ENCODE peak calls at places on chromosomes 3 and 15, in seven cellular contexts. H is T-helper 17 cell; N is CD8-positive, alpha-beta memory T cell; F is stimulated activated CD4-positive, alpha-beta T cell treated with anti-CD3 and anti-CD28 coated beads, Interleukin-2, amount 100 ng/mL, for 48 hours; V is progenitor cell of endocrine pancreas; B is esophagus squamous epithelium; Z is fibroblast of mammary gland. G is an unnamed sample.

GRCh38 chr15:98678484-98678883 is 30.1 kb downstream of the IGF1R start:
- DNase-seq in H (no peak), N (no peak), F (no peak), V (no peak), B (no peak), Z (no peak), G (no peak)

GRCh38 chr3:111851511-111851954 is 7.5 kb upstream of the PHLDB2 start:
- DNase-seq in H (no peak), N (no peak), F (no peak), V (no peak), B (no peak), Z (peak; percentile 43), G (no peak)

GRCh38 chr3:49119036-49119435 is 1.6 kb downstream of the USP19 start:
- DNase-seq in H (no peak), N (no peak), F (no peak), V (no peak), B (no peak), Z (peak; percentile 26), G (no peak)

GRCh38 chr3:29521751-29522150 is 240.9 kb downstream of the RBMS3 start:
- DNase-seq in H (no peak), N (no peak), F (no peak), V (no peak), B (no peak), Z (no peak), G (no peak)

GRCh38 chr15:35545316-35545824 is 595 bp downstream of the DPH6 start:
- DNase-seq in H (no peak), N (no peak), F (peak; percentile 18), V (no peak), B (no peak), Z (peak; percentile 69), G (no peak)

GRCh38 chr15:76293361-76293760 is 17.9 kb downstream of the ETFA start:
- DNase-seq in H (no peak), N (no peak), F (no peak), V (no peak), B (no peak), Z (peak; percentile 52), G (no peak)

GRCh38 chr3:133574260-133574881 is 885 bp downstream of the CDV3 start:
- DNase-seq in H (peak; percentile 64), N (peak; percentile 62), F (peak; percentile 69), V (peak; percentile 54), B (no peak), Z (peak; percentile 82), G (peak; percentile 28)

GRCh38 chr15:81298606-81299005 is 25.3 kb downstream of the STARD5 start:
- DNase-seq in H (no peak), N (no peak), F (no peak), V (no peak), B (no peak), Z (no peak), G (no peak)

GRCh38 chr15:75178171-75178937 is 23.3 kb upstream of the C15orf39 start:
- DNase-seq in H (no peak), N (no peak), F (no peak), V (peak; percentile 53), B (no peak), Z (peak; percentile 14), G (peak; percentile 61)

GRCh38 chr3:189167027-189167766 is 4.6 kb upstream of the TPRG1 start:
- DNase-seq in H (no peak), N (no peak), F (no peak), V (no peak), B (no peak), Z (no peak), G (no peak)

GRCh38 chr3:69710153-69710977 is 28.9 kb upstream of the MITF start:
- DNase-seq in H (no peak), N (no peak), F (no peak), V (no peak), B (no peak), Z (peak; percentile 91), G (no peak)

GRCh38 chr3:141682921-141683320 is 55.2 kb upstream of the RNF7 start:
- DNase-seq in H (no peak), N (no peak), F (no peak), V (no peak), B (no peak), Z (no peak), G (no peak)